ENCODE peak calls at places on chromosomes 16 and 17, in nine cellular contexts. P, L, R, A, S, G, J, W and X are unnamed samples.

GRCh38 chr16:81473561-81473960 is 29.0 kb downstream of the CMIP start:
- DNase-seq in L (no peak), A (no peak), S (no peak), R (no peak), P (no peak), J (peak), W (no peak), G (no peak), X (no peak)

GRCh38 chr17:77386502-77387192 is 245.9 kb downstream of the SEC14L1 start:
- DNase-seq in G (no peak), R (no peak), A (no peak), J (no peak), P (no peak), S (no peak), L (no peak), W (no peak), X (no peak)

GRCh38 chr17:72150632-72151460 is 30.0 kb downstream of the SOX9 start:
- DNase-seq in W (no peak), J (no peak), R (peak), G (no peak), P (no peak), L (no peak), A (no peak), S (no peak), X (no peak)

GRCh38 chr17:5804226-5804625 is 219.9 kb upstream of the NLRP1 start:
- DNase-seq in J (no peak), A (no peak), L (no peak), W (no peak), G (no peak), P (no peak), S (no peak), R (no peak), X (no peak)

GRCh38 chr17:50269477-50270429 is 4.5 kb upstream of the TMEM92 start:
- DNase-seq in G (peak), W (peak), J (peak), A (peak), P (peak), S (peak), R (peak), L (peak), X (peak)

GRCh38 chr17:8552582-8553320 is 77.8 kb downstream of the MYH10 start:
- DNase-seq in L (no peak), R (no peak), J (no peak), G (no peak), P (no peak), W (peak), S (no peak), A (no peak), X (no peak)

GRCh38 chr17:66465701-66466100 is 163.3 kb downstream of the PRKCA start:
- DNase-seq in P (no peak), J (no peak), S (no peak), L (no peak), A (no peak), W (no peak), G (peak), R (no peak), X (no peak)

GRCh38 chr17:49315974-49316570 is 46.0 kb downstream of the ZNF652 start:
- DNase-seq in L (no peak), G (no peak), A (no peak), W (no peak), P (no peak), J (no peak), S (no peak), R (no peak), X (no peak)

GRCh38 chr16:89442990-89443726 is 47.2 kb downstream of the ANKRD11 start:
- DNase-seq in A (no peak), J (peak), P (no peak), G (peak), S (no peak), L (peak), W (peak), R (peak), X (no peak)

GRCh38 chr16:86519649-86520316 is 9.5 kb downstream of the FOXF1 start:
- DNase-seq in G (peak), J (peak), P (peak), W (no peak), R (peak), S (peak), L (peak), A (peak), X (no peak)

GRCh38 chr17:10088444-10088843 is 110.0 kb downstream of the GAS7 start:
- DNase-seq in J (no peak), S (no peak), W (no peak), A (no peak), P (no peak), R (no peak), L (no peak), G (peak), X (no peak)

GRCh38 chr16:8899709-8900317 is 17.7 kb downstream of the LITAFD start:
- DNase-seq in J (no peak), P (no peak), A (no peak), R (no peak), G (no peak), S (no peak), L (no peak), W (no peak), X (no peak)

GRCh38 chr17:76623271-76624146 is 20.0 kb downstream of the ST6GALNAC1 start:
- DNase-seq in L (peak), W (peak), J (peak), R (peak), A (peak), G (peak), S (peak), P (peak), X (peak)

GRCh38 chr16:58656872-58657271 is 27.2 kb upstream of the CNOT1 start:
- DNase-seq in S (no peak), R (no peak), J (no peak), P (no peak), L (no peak), A (no peak), G (no peak), W (no peak), X (no peak)

GRCh38 chr17:12097326-12097725 is 76.6 kb downstream of the MAP2K4 start:
- DNase-seq in J (peak), G (peak), A (no peak), W (no peak), P (no peak), S (no peak), R (no peak), L (no peak), X (no peak)

GRCh38 chr16:23148513-23149266 is 562 bp downstream of the USP31 start:
- DNase-seq in R (peak), W (peak), A (peak), J (peak), G (peak), S (peak), L (peak), P (peak), X (peak)

GRCh38 chr17:20203761-20204263 is 194.7 kb downstream of the SPECC1 start:
- DNase-seq in S (no peak), R (no peak), A (peak), J (no peak), P (no peak), L (no peak), W (no peak), G (no peak), X (no peak)

GRCh38 chr17:38926290-38927070 is 1.1 kb downstream of the LASP1NB start:
- DNase-seq in J (no peak), L (no peak), A (peak), R (no peak), S (no peak), W (peak), P (no peak), G (no peak), X (no peak)